ENCODE peak calls at places on chromosome 18, in ten cellular contexts. A is ELR; O is stimulated activated CD8-positive, alpha-beta memory T cell treated with anti-CD3 and anti-CD28 coated beads, Interleukin-4, amount 100 ng/mL, for 1 hour; Z is Ammon's horn; N is NCI-H1417; R is neuronal stem cell; W is ACHN; Q is NCI-H82; G is posterior vena cava; E is caudate nucleus. M is an unnamed sample.

GRCh38 chr18:22223263-22223960 is 54.0 kb downstream of the GATA6 start:
- DNase-seq in W (peak), R (no peak), N (no peak), G (peak), O (no peak), Z (no peak), Q (peak), E (no peak), A (peak), M (no peak)

GRCh38 chr18:55097406-55098170 is 138.3 kb upstream of the CCDC68 start:
- DNase-seq in W (no peak), G (no peak), A (peak), Q (peak), N (peak), O (no peak), Z (no peak), R (no peak), E (no peak), M (peak)

GRCh38 chr18:39842042-39842791 is 2112.8 kb upstream of the PIK3C3 start:
- DNase-seq in O (no peak), Q (peak), A (no peak), G (no peak), R (peak), E (no peak), N (no peak), Z (no peak), W (no peak), M (no peak)

GRCh38 chr18:6741786-6742185 is 12.3 kb downstream of the ARHGAP28 start:
- DNase-seq in W (no peak), N (no peak), E (no peak), Z (no peak), Q (no peak), O (no peak), R (no peak), A (no peak), G (no peak), M (no peak)

GRCh38 chr18:47754311-47755101 is 176.0 kb downstream of the SMAD2 start:
- DNase-seq in W (peak), Z (no peak), O (no peak), R (peak), E (no peak), A (peak), Q (peak), G (no peak), N (peak), M (no peak)

GRCh38 chr18:26470011-26470637 is 78.2 kb downstream of the KCTD1 start:
- DNase-seq in W (no peak), Q (no peak), A (peak), R (no peak), G (no peak), O (no peak), N (peak), Z (no peak), E (no peak), M (no peak)

GRCh38 chr18:36636237-36636792 is 192.5 kb downstream of the TPGS2 start:
- DNase-seq in G (no peak), E (no peak), Q (no peak), O (no peak), Z (no peak), R (no peak), A (no peak), N (no peak), W (no peak), M (no peak)

GRCh38 chr18:70998490-70998889 is 709.6 kb downstream of the SOCS6 start:
- DNase-seq in E (no peak), R (peak), W (no peak), O (no peak), A (no peak), G (no peak), N (no peak), Q (peak), Z (no peak), M (no peak)

GRCh38 chr18:5238371-5238758 is 41.3 kb upstream of the AKAIN1 start:
- DNase-seq in A (peak), O (peak), Q (peak), R (no peak), E (no peak), G (peak), N (no peak), W (peak), Z (no peak), M (peak)

GRCh38 chr18:28831908-28832307 is 655.0 kb upstream of the CDH2 start:
- DNase-seq in W (no peak), G (no peak), Z (no peak), N (no peak), Q (no peak), A (no peak), E (no peak), R (no peak), O (no peak), M (no peak)

GRCh38 chr18:39389800-39390379 is 1824.3 kb upstream of the CELF4 start:
- DNase-seq in R (peak), A (no peak), W (no peak), Z (no peak), N (no peak), G (no peak), E (no peak), O (no peak), Q (peak), M (no peak)

GRCh38 chr18:51425889-51426288 is 228.4 kb upstream of the MEX3C start:
- DNase-seq in E (no peak), N (no peak), A (no peak), O (no peak), R (no peak), G (no peak), W (no peak), Z (no peak), Q (no peak), M (no peak)

GRCh38 chr18:24089626-24090337 is 49.1 kb upstream of the CABYR start:
- DNase-seq in G (no peak), Z (no peak), N (no peak), R (no peak), Q (peak), A (no peak), W (no peak), E (no peak), O (no peak), M (no peak)

GRCh38 chr18:55903911-55904310 is 315.9 kb upstream of the TCF4 start:
- DNase-seq in O (no peak), Q (peak), W (no peak), E (no peak), N (no peak), G (no peak), R (no peak), Z (no peak), A (no peak), M (no peak)

GRCh38 chr18:59994357-59994756 is 94.6 kb downstream of the PMAIP1 start:
- DNase-seq in W (no peak), G (no peak), Q (peak), Z (no peak), R (no peak), A (peak), N (no peak), O (no peak), E (no peak), M (no peak)

GRCh38 chr18:3248670-3249359 is 1.2 kb downstream of the MYL12A start:
- DNase-seq in N (no peak), O (no peak), R (no peak), Q (peak), A (peak), Z (no peak), G (no peak), W (peak), E (no peak), M (peak)

GRCh38 chr18:64678048-64678447 is 529.2 kb upstream of the LINC00305 start:
- DNase-seq in A (no peak), N (no peak), W (no peak), Q (no peak), E (no peak), G (no peak), O (no peak), Z (no peak), R (no peak), M (no peak)

GRCh38 chr18:36031407-36031806 is 36.0 kb downstream of the RPRD1A start:
- DNase-seq in G (no peak), Q (no peak), A (no peak), W (no peak), Z (no peak), N (no peak), O (no peak), E (no peak), R (no peak), M (no peak)

GRCh38 chr18:56560992-56561391 is 77.4 kb downstream of the TXNL1 start:
- DNase-seq in R (no peak), Z (no peak), A (no peak), G (no peak), N (no peak), Q (no peak), E (no peak), O (no peak), W (no peak), M (no peak)

GRCh38 chr18:47983946-47984345 is 53.5 kb upstream of the SMAD2 start:
- DNase-seq in G (no peak), Q (peak), E (no peak), W (no peak), N (no peak), R (no peak), Z (peak), A (no peak), O (no peak), M (no peak)

GRCh38 chr18:75211721-75212625 is 1.4 kb downstream of the TSHZ1 start:
- DNase-seq in Z (peak), Q (peak), A (peak), R (peak), W (peak), G (no peak), N (peak), O (no peak), E (no peak), M (peak)

M was measured in NCI-H510A.